ENCODE peak calls at places on chromosomes 4 and X, in ten cellular contexts. H is GM03348, M is M059J, C is astrocyte, N is NCI-H2029, W is left ventricle myocardium inferior, G is smooth muscle cell of the brain vasculature, T is amygdala, V is cerebellum, I is HFF-Myc. U is an unnamed sample.

GRCh38 chr4:122602277-122603142 is 18.4 kb downstream of the IL21 start:
- DNase-seq in G (no peak), I (peak), N (no peak), T (no peak), C (no peak), M (peak), W (no peak), V (no peak), H (peak), U (no peak)

GRCh38 chrX:3442685-3443084 is 96.2 kb upstream of the MXRA5 start:
- DNase-seq in I (no peak), M (no peak), G (no peak), C (no peak), T (no peak), H (no peak), N (no peak), V (peak), W (no peak), U (no peak)

GRCh38 chr4:56909083-56909981 is 1.6 kb downstream of the REST start:
- DNase-seq in G (peak), M (peak), C (peak), N (no peak), I (no peak), H (peak), T (peak), V (peak), W (peak), U (peak)

GRCh38 chr4:52643846-52644245 is 15.3 kb downstream of the USP46 start:
- DNase-seq in V (peak), T (no peak), G (no peak), C (peak), M (peak), I (no peak), H (peak), W (peak), N (peak), U (no peak)

GRCh38 chr4:646460-646859 is 21.1 kb downstream of the PDE6B start:
- DNase-seq in T (no peak), C (no peak), M (no peak), N (no peak), H (no peak), V (peak), G (no peak), W (no peak), I (no peak), U (no peak)

GRCh38 chrX:96776966-96777365 is 92.3 kb downstream of the DIAPH2 start:
- DNase-seq in M (no peak), G (no peak), W (no peak), H (peak), T (no peak), N (no peak), C (peak), V (no peak), I (no peak), U (no peak)

GRCh38 chr4:121428721-121429120 is 47.9 kb upstream of the QRFPR start:
- DNase-seq in W (no peak), C (peak), M (peak), N (no peak), T (no peak), G (no peak), I (no peak), V (no peak), H (no peak), U (peak)

GRCh38 chr4:141417387-141417786 is 196.7 kb downstream of the ZNF330 start:
- DNase-seq in C (peak), M (peak), W (no peak), V (no peak), G (no peak), H (no peak), I (no peak), N (no peak), T (no peak), U (no peak)

GRCh38 chr4:41142946-41143720 is 71.2 kb downstream of the APBB2 start:
- DNase-seq in M (peak), G (peak), N (no peak), H (peak), T (no peak), I (peak), W (peak), V (no peak), C (peak), U (no peak)

GRCh38 chr4:40731792-40732245 is 17.9 kb upstream of the NSUN7 start:
- DNase-seq in W (peak), V (no peak), H (no peak), G (no peak), C (no peak), N (peak), I (no peak), T (no peak), M (no peak), U (no peak)

GRCh38 chr4:33067221-33067620 is 2347.1 kb downstream of the PCDH7 start:
- DNase-seq in W (no peak), I (peak), T (no peak), C (no peak), G (no peak), V (no peak), N (no peak), H (no peak), M (no peak), U (no peak)

GRCh38 chr4:44326716-44327115 is 121.9 kb downstream of the KCTD8 start:
- DNase-seq in T (no peak), H (no peak), I (no peak), C (peak), G (no peak), V (peak), N (no peak), M (no peak), W (no peak), U (no peak)

GRCh38 chr4:182873726-182874125 is 43.5 kb downstream of the DCTD start:
- DNase-seq in H (no peak), C (no peak), M (no peak), V (no peak), G (no peak), I (no peak), W (no peak), N (no peak), T (no peak), U (no peak)

GRCh38 chr4:73729534-73730165 is 10.7 kb upstream of the CXCL8 start:
- DNase-seq in I (peak), G (no peak), M (peak), T (peak), N (peak), W (peak), C (peak), H (peak), V (peak), U (no peak)

GRCh38 chrX:153641575-153642312 is 5.3 kb upstream of the DUSP9 start:
- DNase-seq in T (no peak), W (no peak), H (no peak), C (no peak), V (no peak), N (no peak), I (no peak), G (no peak), M (no peak), U (no peak)

GRCh38 chr4:111842336-111842735 is 302.9 kb upstream of the FAM241A start:
- DNase-seq in C (no peak), V (no peak), N (no peak), W (no peak), I (no peak), M (no peak), H (no peak), G (no peak), T (no peak), U (no peak)

GRCh38 chr4:173526724-173527102 is 3.3 kb downstream of the HAND2 start:
- DNase-seq in I (no peak), T (no peak), M (no peak), C (no peak), H (no peak), N (no peak), G (no peak), V (no peak), W (no peak), U (no peak)

GRCh38 chr4:77695769-77696168 is 90.1 kb downstream of the CXCL13 start:
- DNase-seq in G (peak), C (peak), T (no peak), N (no peak), I (peak), W (no peak), M (peak), V (no peak), H (peak), U (peak)

GRCh38 chrX:54223581-54223980 is 40.5 kb upstream of the FAM120C start:
- DNase-seq in I (no peak), T (no peak), V (no peak), H (no peak), W (no peak), G (no peak), M (no peak), C (no peak), N (no peak), U (no peak)

GRCh38 chr4:168751263-168752225 is 254.7 kb downstream of the PALLD start:
- DNase-seq in V (no peak), H (peak), M (no peak), I (no peak), N (no peak), C (peak), W (no peak), G (no peak), T (no peak), U (no peak)

GRCh38 chrX:24149346-24150050 is at the start of gene ZFX:
- DNase-seq in N (no peak), C (peak), I (no peak), V (peak), W (peak), T (peak), M (peak), G (no peak), H (peak), U (no peak)

GRCh38 chr4:34972189-34972588 is 1272.1 kb downstream of the ARAP2 start:
- DNase-seq in W (no peak), G (no peak), N (no peak), H (no peak), I (no peak), T (no peak), C (no peak), V (no peak), M (peak), U (no peak)

GRCh38 chr4:97073194-97073593 is 1070.1 kb downstream of the STPG2 start:
- DNase-seq in I (no peak), C (peak), M (peak), W (no peak), V (no peak), G (no peak), H (no peak), N (no peak), T (no peak), U (no peak)

GRCh38 chr4:55931833-55932232 is 16.9 kb upstream of the CEP135 start:
- DNase-seq in G (no peak), N (no peak), M (peak), H (peak), C (peak), W (no peak), I (no peak), V (no peak), T (no peak), U (no peak)

GRCh38 chr4:52846502-52846901 is 15.6 kb upstream of the RASL11B start:
- DNase-seq in H (no peak), G (no peak), M (no peak), W (no peak), C (no peak), I (no peak), T (no peak), N (no peak), V (no peak), U (no peak)

GRCh38 chr4:9938933-9939332 is 82.4 kb downstream of the SLC2A9 start:
- DNase-seq in V (no peak), M (no peak), N (no peak), W (no peak), C (no peak), G (no peak), I (no peak), T (no peak), H (no peak), U (no peak)

GRCh38 chrX:114344756-114345155 is 239.1 kb upstream of the HTR2C start:
- DNase-seq in T (no peak), I (no peak), N (no peak), H (peak), V (no peak), C (peak), W (no peak), M (peak), G (peak), U (no peak)

GRCh38 chr4:177177446-177178160 is 132.1 kb upstream of the NEIL3 start:
- DNase-seq in N (no peak), G (no peak), W (no peak), H (peak), T (no peak), I (no peak), M (no peak), C (peak), V (no peak), U (no peak)

GRCh38 chr4:168744021-168744420 is 247.2 kb downstream of the PALLD start:
- DNase-seq in I (no peak), T (no peak), C (no peak), H (no peak), M (no peak), V (no peak), G (peak), W (no peak), N (no peak), U (no peak)

GRCh38 chr4:158906073-158906472 is 137.2 kb downstream of the FNIP2 start:
- DNase-seq in I (no peak), C (no peak), H (no peak), V (no peak), N (no peak), G (no peak), M (no peak), W (no peak), T (no peak), U (no peak)

GRCh38 chrX:46554942-46555341 is 9.7 kb upstream of the ZNF674 start:
- DNase-seq in V (no peak), M (peak), C (no peak), H (no peak), G (no peak), N (no peak), I (no peak), W (no peak), T (no peak), U (no peak)

GRCh38 chr4:118826723-118827444 is 9.0 kb downstream of the SEC24D start:
- DNase-seq in V (no peak), M (peak), N (no peak), H (no peak), G (no peak), C (no peak), I (no peak), W (no peak), T (no peak), U (no peak)

GRCh38 chr4:537436-538264 is 38.4 kb downstream of the TMEM271 start:
- DNase-seq in I (no peak), G (no peak), N (no peak), M (no peak), T (no peak), C (no peak), H (no peak), V (no peak), W (no peak), U (no peak)

GRCh38 chr4:78592104-78592783 is 40.7 kb downstream of the ANXA3 start:
- DNase-seq in M (no peak), G (no peak), T (no peak), N (no peak), W (no peak), I (no peak), H (no peak), C (no peak), V (no peak), U (no peak)

GRCh38 chr4:140049924-140050681 is 103.9 kb downstream of the MAML3 start:
- DNase-seq in V (no peak), I (no peak), W (no peak), N (peak), H (no peak), T (no peak), C (peak), G (no peak), M (peak), U (no peak)

GRCh38 chrX:151552721-151553120 is 10.8 kb upstream of the PASD1 start:
- DNase-seq in G (no peak), T (no peak), M (no peak), V (no peak), I (no peak), N (no peak), C (no peak), W (no peak), H (no peak), U (no peak)

GRCh38 chr4:90187148-90187884 is 60.1 kb downstream of the CCSER1 start:
- DNase-seq in H (no peak), C (no peak), W (no peak), G (no peak), M (no peak), V (no peak), N (peak), I (no peak), T (no peak), U (no peak)

GRCh38 chr4:42048394-42048793 is 58.1 kb downstream of the SLC30A9 start:
- DNase-seq in W (no peak), H (peak), M (peak), T (no peak), G (no peak), I (peak), C (peak), N (no peak), V (no peak), U (peak)

GRCh38 chrX:45623266-45623665 is 422.6 kb upstream of the DIPK2B start:
- DNase-seq in H (peak), W (no peak), M (peak), N (no peak), V (no peak), G (peak), C (peak), T (no peak), I (peak), U (peak)

GRCh38 chr4:175421506-175421905 is 390.6 kb downstream of the GPM6A start:
- DNase-seq in C (peak), I (no peak), H (no peak), N (no peak), T (no peak), G (no peak), W (no peak), V (no peak), M (peak), U (no peak)